ENCODE peak calls at places on chromosomes 6 and 20, in four cellular contexts. H is neural crest cell, Y is WTC11, N is GM10248. A is an unnamed sample.

GRCh38 chr20:45735552-45735951 is 13.4 kb downstream of the SPINT4 start:
- DNase-seq in H (no peak), Y (no peak), N (no peak), A (no peak)

GRCh38 chr6:158853072-158853871 is 34.1 kb upstream of the EZR start:
- DNase-seq in H (no peak), Y (peak; percentile 91), N (peak; percentile 83), A (peak; percentile 62)

GRCh38 chr6:162364488-162364887 is 363.1 kb downstream of the PRKN start:
- DNase-seq in H (no peak), Y (no peak), N (no peak), A (no peak)

GRCh38 chr6:126657556-126658129 is 317.7 kb downstream of the CENPW start:
- DNase-seq in H (no peak), Y (no peak), N (no peak), A (no peak)

GRCh38 chr20:51752343-51752951 is 15.7 kb downstream of the ATP9A start:
- DNase-seq in H (no peak), Y (no peak), N (no peak), A (no peak)

GRCh38 chr20:49420811-49421295 is 61.6 kb downstream of the KCNB1 start:
- DNase-seq in H (no peak), Y (no peak), N (no peak), A (no peak)

GRCh38 chr6:431986-432385 is 40.4 kb downstream of the IRF4 start:
- DNase-seq in H (no peak), Y (no peak), N (no peak), A (no peak)

GRCh38 chr6:108477034-108477433 is 83.7 kb upstream of the FOXO3 start:
- DNase-seq in H (no peak), Y (no peak), N (no peak), A (no peak)

GRCh38 chr20:35077341-35077740 is 15.3 kb downstream of the TRPC4AP start:
- DNase-seq in H (no peak), Y (no peak), N (no peak), A (no peak)

GRCh38 chr20:44590980-44591778 is 8.8 kb downstream of the PKIG start:
- DNase-seq in H (no peak), Y (no peak), N (no peak), A (no peak)

GRCh38 chr20:47150403-47151152 is 205.9 kb downstream of the ZMYND8 start:
- DNase-seq in H (peak; percentile 65), Y (peak; percentile 90), N (peak; percentile 40), A (no peak)

GRCh38 chr6:7540595-7540994 is 876 bp upstream of the DSP start:
- DNase-seq in H (no peak), Y (peak; percentile 41), N (no peak), A (no peak)

GRCh38 chr20:16483024-16483423 is 90.2 kb downstream of the KIF16B start:
- DNase-seq in H (no peak), Y (no peak), N (no peak), A (no peak)

GRCh38 chr6:129460151-129460550 is 249.8 kb downstream of the ARHGAP18 start:
- DNase-seq in H (no peak), Y (no peak), N (no peak), A (no peak)

GRCh38 chr6:166025149-166025898 is 142.3 kb downstream of the TBXT start:
- DNase-seq in H (no peak), Y (no peak), N (no peak), A (no peak)

GRCh38 chr6:137699036-137699683 is 167.9 kb upstream of the TNFAIP3 start:
- DNase-seq in H (no peak), Y (no peak), N (no peak), A (no peak)

GRCh38 chr6:137736048-137736846 is 130.8 kb upstream of the TNFAIP3 start:
- DNase-seq in H (no peak), Y (no peak), N (peak; percentile 46), A (no peak)

GRCh38 chr6:136873733-136874132 is 48.4 kb upstream of the SLC35D3 start:
- DNase-seq in H (no peak), Y (no peak), N (no peak), A (no peak)

GRCh38 chr20:41654292-41654691 is 36.1 kb upstream of the CHD6 start:
- DNase-seq in H (no peak), Y (no peak), N (no peak), A (no peak)

GRCh38 chr6:94089915-94090314 is 670.6 kb upstream of the EPHA7 start:
- DNase-seq in H (no peak), Y (no peak), N (no peak), A (no peak)

GRCh38 chr6:133697666-133698065 is 191.2 kb upstream of the TCF21 start:
- DNase-seq in H (no peak), Y (no peak), N (no peak), A (no peak)

GRCh38 chr6:17907467-17908229 is 79.8 kb downstream of the KIF13A start:
- DNase-seq in H (no peak), Y (no peak), N (no peak), A (peak; percentile 79)

GRCh38 chr6:35808688-35809087 is 3.5 kb downstream of the LHFPL5 start:
- DNase-seq in H (no peak), Y (peak; percentile 25), N (no peak), A (no peak)

DNA sequence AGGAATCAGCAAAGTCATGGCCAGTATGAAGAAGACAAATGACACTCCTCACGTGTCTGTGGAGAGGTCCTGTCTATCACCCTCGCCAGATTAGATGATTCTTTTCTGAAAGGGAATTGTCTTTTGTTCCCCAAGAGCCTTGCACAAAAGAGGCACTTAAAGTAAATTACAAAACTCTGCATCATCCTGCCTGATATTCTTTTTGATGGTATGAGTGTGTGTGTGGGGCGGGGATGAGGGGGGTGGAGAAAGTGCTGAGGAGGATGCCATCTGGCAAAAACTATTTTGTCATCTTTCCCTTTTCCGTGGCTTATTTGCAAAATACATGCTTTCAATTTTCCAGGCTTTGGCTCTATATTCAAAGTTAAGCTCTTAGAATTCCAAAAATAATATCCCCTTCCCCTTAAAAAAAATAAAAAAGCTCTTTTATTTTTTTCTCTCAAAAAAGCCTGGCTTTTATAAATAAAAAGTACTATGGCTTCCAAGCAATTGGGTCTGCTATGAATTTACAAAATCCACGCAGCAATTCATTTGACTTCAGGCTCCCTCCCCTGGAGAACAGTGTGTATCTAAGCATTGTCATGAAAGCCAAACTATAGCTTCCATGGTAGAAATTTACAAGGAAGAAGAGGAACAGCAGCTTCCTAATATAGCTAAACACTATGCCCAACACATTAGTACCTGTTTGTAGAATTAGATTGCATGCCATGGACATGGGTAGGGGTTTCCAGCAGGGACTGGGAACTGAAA is 185.1 kb upstream of the ARG1 start:
- DNase-seq in H (no peak), Y (no peak), N (no peak), A (no peak)
- TF ChIP-seq CTCF in H (no peak), Y (no peak), N (no peak), A (no peak)

GRCh38 chr6:3061501-3061941 is 6.8 kb upstream of the RIPK1 start:
- DNase-seq in H (no peak), Y (no peak), N (no peak), A (no peak)
- TF ChIP-seq CTCF in H (no peak), Y (no peak), N (no peak), A (no peak)

GRCh38 chr6:1554881-1555569 is 54.7 kb upstream of the FOXC1 start:
- DNase-seq in H (no peak), Y (peak; percentile 60), N (peak; percentile 70), A (peak; percentile 33)
- TF ChIP-seq CTCF in H (peak; percentile 38), Y (peak; percentile 75), N (peak; percentile 53), A (no peak)

DNA sequence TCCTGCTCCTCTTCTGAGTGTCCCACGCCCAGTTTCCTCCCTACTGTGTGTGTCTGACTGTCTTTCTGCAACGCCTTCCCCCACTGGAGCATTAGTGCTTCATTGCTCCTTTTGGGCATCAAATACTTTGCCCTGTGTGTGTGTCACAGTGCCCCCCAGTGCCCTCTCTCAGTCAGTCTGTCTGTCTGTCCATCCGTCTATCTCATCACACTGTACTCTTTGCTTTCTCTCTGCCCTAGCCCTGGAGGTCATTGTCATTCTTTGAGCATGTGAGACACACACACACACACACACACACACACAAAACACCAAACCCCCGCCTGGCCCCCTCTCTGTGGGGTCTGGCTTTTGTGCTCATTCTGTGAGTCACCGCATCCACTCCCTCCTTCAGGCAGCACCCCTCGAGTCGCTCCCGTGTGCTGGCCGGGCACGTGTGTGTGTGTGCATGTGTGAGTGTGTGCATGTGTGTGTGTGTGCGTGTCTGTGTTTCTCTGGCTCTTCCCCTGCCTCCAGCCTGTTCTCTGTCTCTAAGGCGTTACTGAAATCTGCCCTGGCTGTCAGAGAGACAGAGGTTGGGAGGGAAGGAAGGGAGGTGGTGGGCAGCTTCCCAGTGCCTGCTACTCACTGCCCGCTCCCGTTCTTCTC is 72.0 kb downstream of the SRC start:
- DNase-seq in H (no peak), Y (no peak), N (no peak), A (no peak)
- TF ChIP-seq CTCF in H (no peak), Y (no peak), N (no peak), A (no peak)

DNA sequence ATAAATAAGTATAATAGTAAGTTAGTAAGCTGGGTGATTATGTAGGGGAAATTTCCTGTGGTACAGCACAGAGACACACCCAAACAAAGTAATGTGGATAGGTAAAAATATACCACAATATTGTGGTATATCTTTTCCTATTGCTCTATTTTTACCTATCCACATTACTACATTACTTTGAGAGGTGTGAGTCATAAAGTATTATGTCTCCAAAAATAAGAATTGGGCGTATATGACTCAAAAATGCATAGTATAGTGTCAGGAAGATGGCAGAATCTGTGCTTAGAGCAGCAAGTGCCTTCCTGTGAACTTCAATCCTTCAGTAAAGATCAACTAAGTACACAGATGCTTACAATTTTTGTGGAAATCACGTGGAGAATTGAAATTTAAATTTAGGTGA is 2.7 kb upstream of the SIRPG start:
- DNase-seq in H (no peak), Y (no peak), N (no peak), A (no peak)
- TF ChIP-seq CTCF in H (no peak), Y (no peak), N (no peak), A (no peak)

GRCh38 chr20:8480597-8480996 is 348.5 kb downstream of the PLCB1 start:
- DNase-seq in H (no peak), Y (no peak), N (no peak), A (no peak)

GRCh38 chr20:8476023-8476422 is 344.0 kb downstream of the PLCB1 start:
- DNase-seq in H (no peak), Y (no peak), N (no peak), A (no peak)

DNA sequence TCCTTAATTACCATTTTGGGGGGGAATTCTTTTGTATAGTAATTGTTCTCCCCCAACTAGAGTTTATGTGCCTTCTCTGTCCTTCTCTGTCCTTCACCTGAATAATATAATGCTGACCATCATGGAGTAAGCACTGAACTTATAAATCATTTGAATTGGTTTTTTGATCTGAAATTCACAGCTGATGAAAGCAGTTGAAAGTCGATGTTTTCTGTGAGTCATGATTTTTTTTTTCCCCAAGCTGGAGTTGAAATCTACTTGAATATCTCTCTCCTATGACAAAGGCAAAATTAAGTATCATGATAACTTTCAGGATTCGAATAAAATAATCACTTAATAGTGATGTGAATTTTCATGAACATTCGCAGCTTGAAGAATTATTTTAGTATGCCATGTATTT is 349.6 kb downstream of the PLCB1 start:
- DNase-seq in H (no peak), Y (no peak), N (no peak), A (no peak)
- TF ChIP-seq CTCF in H (no peak), Y (no peak), N (no peak), A (no peak)